ENCODE peak calls at places on chromosomes 13 and 19, in nine cellular contexts. One of them, this sample, is unnamed. For H3K4me1, the result is how much of the 10 kb centered on the place peaks cover.

GRCh38 chr13:31803327-31803726 is 64.0 kb downstream of the RXFP2 start:
- DNase-seq in CD4-positive, CD25-positive, alpha-beta regulatory T cell: no peak
- DNase-seq in IMR-90: no peak
- DNase-seq in Panc1: no peak
- DNase-seq in neuronal stem cell: no peak
- DNase-seq in prostate gland: no peak
- DNase-seq in pancreas: no peak
- DNase-seq in upper lobe of left lung: no peak
- DNase-seq in ascending aorta: no peak
- DNase-seq in this sample: no peak

GRCh38 chr13:50080856-50081105 is 65.5 kb downstream of the KCNRG start:
- DNase-seq in CD4-positive, CD25-positive, alpha-beta regulatory T cell: peak
- DNase-seq in IMR-90: peak
- DNase-seq in Panc1: no peak
- DNase-seq in neuronal stem cell: peak
- DNase-seq in prostate gland: no peak
- DNase-seq in pancreas: no peak
- DNase-seq in upper lobe of left lung: no peak
- DNase-seq in ascending aorta: no peak
- DNase-seq in this sample: no peak

GRCh38 chr13:27975579-27976361 is 6.7 kb upstream of the CDX2 start:
- DNase-seq in CD4-positive, CD25-positive, alpha-beta regulatory T cell: no peak
- DNase-seq in IMR-90: no peak
- DNase-seq in Panc1: no peak
- DNase-seq in neuronal stem cell: no peak
- DNase-seq in prostate gland: no peak
- DNase-seq in pancreas: no peak
- DNase-seq in upper lobe of left lung: no peak
- DNase-seq in ascending aorta: no peak
- DNase-seq in this sample: no peak

GRCh38 chr19:41422456-41422855 is 4.7 kb downstream of the B3GNT8 start:
- DNase-seq in CD4-positive, CD25-positive, alpha-beta regulatory T cell: no peak
- DNase-seq in IMR-90: no peak
- DNase-seq in Panc1: no peak
- DNase-seq in neuronal stem cell: no peak
- DNase-seq in prostate gland: no peak
- DNase-seq in pancreas: no peak
- DNase-seq in upper lobe of left lung: no peak
- DNase-seq in ascending aorta: no peak
- DNase-seq in this sample: no peak

GRCh38 chr19:7843521-7843920 is 13.5 kb downstream of the EVI5L start:
- DNase-seq in CD4-positive, CD25-positive, alpha-beta regulatory T cell: no peak
- DNase-seq in IMR-90: no peak
- DNase-seq in Panc1: no peak
- DNase-seq in neuronal stem cell: no peak
- DNase-seq in prostate gland: no peak
- DNase-seq in pancreas: no peak
- DNase-seq in upper lobe of left lung: no peak
- DNase-seq in ascending aorta: no peak
- DNase-seq in this sample: no peak

GRCh38 chr13:21395953-21396352 is 63.1 kb downstream of the ZDHHC20 start:
- DNase-seq in CD4-positive, CD25-positive, alpha-beta regulatory T cell: peak
- DNase-seq in IMR-90: no peak
- DNase-seq in Panc1: no peak
- DNase-seq in neuronal stem cell: no peak
- DNase-seq in prostate gland: no peak
- DNase-seq in pancreas: no peak
- DNase-seq in upper lobe of left lung: no peak
- DNase-seq in ascending aorta: no peak
- DNase-seq in this sample: no peak

GRCh38 chr13:77397636-77398035 is 70.7 kb upstream of the MYCBP2 start:
- DNase-seq in CD4-positive, CD25-positive, alpha-beta regulatory T cell: no peak
- DNase-seq in IMR-90: no peak
- DNase-seq in Panc1: no peak
- DNase-seq in neuronal stem cell: no peak
- DNase-seq in prostate gland: no peak
- DNase-seq in pancreas: no peak
- DNase-seq in upper lobe of left lung: no peak
- DNase-seq in ascending aorta: no peak
- DNase-seq in this sample: no peak

GRCh38 chr19:3783660-3784584 is 2.3 kb downstream of the MATK start:
- DNase-seq in CD4-positive, CD25-positive, alpha-beta regulatory T cell: no peak
- DNase-seq in IMR-90: no peak
- DNase-seq in Panc1: no peak
- DNase-seq in neuronal stem cell: no peak
- DNase-seq in prostate gland: no peak
- DNase-seq in pancreas: no peak
- DNase-seq in upper lobe of left lung: peak
- DNase-seq in ascending aorta: no peak
- DNase-seq in this sample: no peak

GRCh38 chr19:7435602-7436001 is 53.2 kb downstream of the PEX11G start:
- DNase-seq in CD4-positive, CD25-positive, alpha-beta regulatory T cell: no peak
- DNase-seq in IMR-90: no peak
- DNase-seq in Panc1: no peak
- DNase-seq in neuronal stem cell: no peak
- DNase-seq in prostate gland: no peak
- DNase-seq in pancreas: no peak
- DNase-seq in upper lobe of left lung: no peak
- DNase-seq in ascending aorta: no peak
- DNase-seq in this sample: no peak

GRCh38 chr13:103277959-103278673 is 211.9 kb upstream of the SLC10A2 start:
- DNase-seq in CD4-positive, CD25-positive, alpha-beta regulatory T cell: no peak
- DNase-seq in IMR-90: no peak
- DNase-seq in Panc1: no peak
- DNase-seq in neuronal stem cell: no peak
- DNase-seq in prostate gland: no peak
- DNase-seq in pancreas: no peak
- DNase-seq in upper lobe of left lung: no peak
- DNase-seq in ascending aorta: no peak
- DNase-seq in this sample: no peak

GRCh38 chr19:2627319-2627829 is 75.1 kb downstream of the GNG7 start:
- DNase-seq in CD4-positive, CD25-positive, alpha-beta regulatory T cell: peak
- DNase-seq in IMR-90: peak
- DNase-seq in Panc1: peak
- DNase-seq in neuronal stem cell: no peak
- DNase-seq in prostate gland: peak
- DNase-seq in pancreas: peak
- DNase-seq in upper lobe of left lung: peak
- DNase-seq in ascending aorta: peak
- DNase-seq in this sample: peak

GRCh38 chr19:41734585-41734984 is 20.7 kb upstream of the CEACAM6 start:
- DNase-seq in CD4-positive, CD25-positive, alpha-beta regulatory T cell: no peak
- DNase-seq in IMR-90: no peak
- DNase-seq in Panc1: no peak
- DNase-seq in neuronal stem cell: no peak
- DNase-seq in prostate gland: no peak
- DNase-seq in pancreas: no peak
- DNase-seq in upper lobe of left lung: no peak
- DNase-seq in ascending aorta: no peak
- DNase-seq in this sample: no peak

GRCh38 chr13:21043898-21044297 is 17.5 kb downstream of the LATS2 start:
- DNase-seq in CD4-positive, CD25-positive, alpha-beta regulatory T cell: no peak
- DNase-seq in IMR-90: peak
- DNase-seq in Panc1: no peak
- DNase-seq in neuronal stem cell: no peak
- DNase-seq in prostate gland: no peak
- DNase-seq in pancreas: no peak
- DNase-seq in upper lobe of left lung: no peak
- DNase-seq in ascending aorta: no peak
- DNase-seq in this sample: no peak

GRCh38 chr13:27635256-27635655 is 13.6 kb downstream of the POLR1D start:
- DNase-seq in CD4-positive, CD25-positive, alpha-beta regulatory T cell: no peak
- DNase-seq in IMR-90: no peak
- DNase-seq in Panc1: no peak
- DNase-seq in neuronal stem cell: no peak
- DNase-seq in prostate gland: no peak
- DNase-seq in pancreas: no peak
- DNase-seq in upper lobe of left lung: no peak
- DNase-seq in ascending aorta: no peak
- DNase-seq in this sample: no peak

GRCh38 chr19:58305932-58306323 is 751 bp downstream of the ERVK3-1 start:
- DNase-seq in CD4-positive, CD25-positive, alpha-beta regulatory T cell: no peak
- DNase-seq in IMR-90: no peak
- DNase-seq in Panc1: no peak
- DNase-seq in neuronal stem cell: no peak
- DNase-seq in prostate gland: no peak
- DNase-seq in pancreas: no peak
- DNase-seq in upper lobe of left lung: no peak
- DNase-seq in ascending aorta: no peak
- DNase-seq in this sample: no peak

GRCh38 chr19:22784051-22784450 is at the start of gene ZNF99:
- DNase-seq in CD4-positive, CD25-positive, alpha-beta regulatory T cell: no peak
- DNase-seq in IMR-90: no peak
- DNase-seq in Panc1: no peak
- DNase-seq in neuronal stem cell: no peak
- DNase-seq in prostate gland: no peak
- DNase-seq in pancreas: peak
- DNase-seq in upper lobe of left lung: peak
- DNase-seq in ascending aorta: peak
- DNase-seq in this sample: no peak

DNA sequence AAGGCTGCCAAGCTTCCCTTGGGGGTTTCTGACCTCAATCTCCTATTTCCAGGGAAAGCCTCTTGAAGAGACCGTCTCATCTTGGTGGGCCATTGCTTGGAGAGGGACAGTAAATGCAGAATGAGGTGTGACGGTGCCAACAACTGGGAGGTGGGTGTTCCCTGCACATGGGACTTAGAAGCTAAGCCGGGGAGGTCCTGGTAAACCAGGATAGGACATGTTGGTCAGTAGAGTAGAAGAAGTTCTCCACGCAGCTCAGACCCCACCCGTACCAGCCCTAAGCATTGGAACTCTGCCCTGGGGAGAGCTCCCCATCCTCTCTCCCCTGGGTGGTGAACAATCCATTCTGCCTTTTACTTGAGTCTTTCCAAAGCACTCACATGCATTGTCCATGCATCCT is 92.0 kb downstream of the SOX1 start:
- DNase-seq in CD4-positive, CD25-positive, alpha-beta regulatory T cell: no peak
- DNase-seq in IMR-90: no peak
- DNase-seq in Panc1: no peak
- DNase-seq in neuronal stem cell: no peak
- DNase-seq in prostate gland: no peak
- DNase-seq in pancreas: no peak
- DNase-seq in upper lobe of left lung: no peak
- DNase-seq in ascending aorta: no peak
- DNase-seq in this sample: no peak
- H3K4me1 ChIP-seq in CD4-positive, CD25-positive, alpha-beta regulatory T cell: under half
- H3K4me1 ChIP-seq in IMR-90: under half
- H3K4me1 ChIP-seq in Panc1: under half
- H3K4me1 ChIP-seq in neuronal stem cell: under half
- H3K4me1 ChIP-seq in prostate gland: under half
- H3K4me1 ChIP-seq in pancreas: under half
- H3K4me1 ChIP-seq in upper lobe of left lung: under half
- H3K4me1 ChIP-seq in ascending aorta: under half
- H3K4me1 ChIP-seq in this sample: under half

DNA sequence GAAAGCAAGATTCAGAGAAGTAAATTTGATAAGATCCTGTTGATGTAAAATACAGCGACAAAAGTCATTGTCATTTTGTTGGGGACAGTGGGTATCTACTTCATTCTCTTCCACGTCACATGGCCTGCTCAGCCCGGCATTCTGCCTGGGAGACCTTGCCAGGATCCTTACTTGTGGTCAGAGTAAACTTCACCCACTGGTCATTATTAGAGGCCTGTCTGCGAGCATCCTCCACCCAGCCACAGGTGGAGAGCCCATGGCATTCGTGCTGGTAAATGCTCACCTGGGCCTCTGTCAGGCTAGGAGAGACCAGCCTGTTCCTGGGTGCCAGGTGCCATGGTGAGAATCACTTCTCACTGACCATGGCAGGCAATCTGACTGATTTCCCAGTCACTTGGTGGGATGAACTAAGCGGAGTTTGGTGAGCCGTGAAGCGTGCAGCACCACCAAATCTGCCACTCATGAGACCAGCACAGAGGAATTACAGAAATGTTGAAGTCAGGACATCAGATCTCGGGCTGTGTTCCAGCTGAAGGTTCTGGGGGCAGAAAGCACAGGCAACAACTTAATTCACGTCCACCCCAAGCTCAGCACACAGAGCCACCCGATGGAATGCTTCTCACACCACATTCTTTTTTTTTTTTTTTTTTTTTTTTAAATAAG is 107.0 kb downstream of the SIPA1L3 start:
- DNase-seq in CD4-positive, CD25-positive, alpha-beta regulatory T cell: no peak
- DNase-seq in IMR-90: no peak
- DNase-seq in Panc1: no peak
- DNase-seq in neuronal stem cell: no peak
- DNase-seq in prostate gland: no peak
- DNase-seq in pancreas: no peak
- DNase-seq in upper lobe of left lung: no peak
- DNase-seq in ascending aorta: no peak
- DNase-seq in this sample: no peak
- H3K4me1 ChIP-seq in CD4-positive, CD25-positive, alpha-beta regulatory T cell: under half
- H3K4me1 ChIP-seq in IMR-90: under half
- H3K4me1 ChIP-seq in Panc1: under half
- H3K4me1 ChIP-seq in neuronal stem cell: under half
- H3K4me1 ChIP-seq in prostate gland: under half
- H3K4me1 ChIP-seq in pancreas: under half
- H3K4me1 ChIP-seq in upper lobe of left lung: under half
- H3K4me1 ChIP-seq in ascending aorta: under half
- H3K4me1 ChIP-seq in this sample: under half

DNA sequence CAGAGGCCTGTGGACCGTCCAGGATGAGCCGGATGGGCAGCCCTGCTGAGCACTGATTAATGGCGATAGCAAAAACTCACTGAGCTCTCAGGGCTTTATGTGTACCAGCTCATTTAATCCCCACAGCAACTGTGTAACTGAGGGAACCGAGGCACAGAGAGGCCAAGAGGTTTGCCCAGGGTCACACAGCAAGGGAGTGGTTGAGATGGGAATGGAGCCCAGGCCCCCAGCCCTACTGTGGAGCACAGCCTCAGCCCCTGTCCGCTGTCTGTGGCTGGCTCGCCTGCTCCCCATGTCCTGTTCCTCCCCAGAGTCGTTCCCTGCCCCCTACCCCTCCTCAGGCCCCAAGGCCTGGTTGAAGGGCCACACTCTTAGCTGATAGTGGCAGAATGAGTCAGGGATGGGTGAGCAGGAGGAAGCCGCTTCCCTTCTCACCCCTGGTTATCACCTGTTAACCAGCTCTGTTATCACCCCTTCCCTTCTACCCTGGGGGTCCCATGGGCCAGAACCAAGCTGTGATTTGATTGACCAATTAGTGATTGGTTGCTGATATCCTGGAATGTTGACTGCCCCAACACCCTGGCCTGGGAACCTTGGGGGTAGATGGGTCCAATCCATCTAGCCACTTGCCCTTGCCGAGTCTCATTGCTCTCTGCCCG is 21.2 kb downstream of the CAPN12 start:
- DNase-seq in CD4-positive, CD25-positive, alpha-beta regulatory T cell: no peak
- DNase-seq in IMR-90: no peak
- DNase-seq in Panc1: no peak
- DNase-seq in neuronal stem cell: no peak
- DNase-seq in prostate gland: no peak
- DNase-seq in pancreas: no peak
- DNase-seq in upper lobe of left lung: no peak
- DNase-seq in ascending aorta: no peak
- DNase-seq in this sample: no peak
- H3K4me1 ChIP-seq in CD4-positive, CD25-positive, alpha-beta regulatory T cell: under half
- H3K4me1 ChIP-seq in IMR-90: under half
- H3K4me1 ChIP-seq in Panc1: half or more
- H3K4me1 ChIP-seq in neuronal stem cell: under half
- H3K4me1 ChIP-seq in prostate gland: under half
- H3K4me1 ChIP-seq in pancreas: under half
- H3K4me1 ChIP-seq in upper lobe of left lung: half or more
- H3K4me1 ChIP-seq in ascending aorta: under half
- H3K4me1 ChIP-seq in this sample: under half

GRCh38 chr19:49953376-49953775 is 7.6 kb downstream of the SIGLEC11 start:
- DNase-seq in CD4-positive, CD25-positive, alpha-beta regulatory T cell: no peak
- DNase-seq in IMR-90: no peak
- DNase-seq in Panc1: no peak
- DNase-seq in neuronal stem cell: no peak
- DNase-seq in prostate gland: no peak
- DNase-seq in pancreas: no peak
- DNase-seq in upper lobe of left lung: no peak
- DNase-seq in ascending aorta: no peak
- DNase-seq in this sample: no peak
- H3K4me1 ChIP-seq in CD4-positive, CD25-positive, alpha-beta regulatory T cell: under half
- H3K4me1 ChIP-seq in IMR-90: under half
- H3K4me1 ChIP-seq in Panc1: under half
- H3K4me1 ChIP-seq in neuronal stem cell: under half
- H3K4me1 ChIP-seq in prostate gland: under half
- H3K4me1 ChIP-seq in pancreas: under half
- H3K4me1 ChIP-seq in upper lobe of left lung: under half
- H3K4me1 ChIP-seq in ascending aorta: under half
- H3K4me1 ChIP-seq in this sample: under half

This sample was measured in foreskin keratinocyte.